ENCODE peak calls at places on chromosome 3, in nine cellular contexts. K is mesendoderm; B is tibial artery; Z is fibroblast of gingiva; U is activated CD4-positive, alpha-beta T cell treated with anti-CD3 and anti-CD28 coated beads for 4 hours; W is endothelial cell; X is NCI-H1048; A is tibial nerve; D is IMR-90. C is an unnamed sample.

GRCh38 chr3:148937477-148937876 is 53.9 kb upstream of the GYG1 start:
- DNase-seq in U (no peak), W (no peak), D (peak; percentile 11), X (no peak), K (no peak), B (no peak), A (no peak), Z (peak; percentile 38), C (no peak)

GRCh38 chr3:195752066-195752465 is 31.3 kb downstream of the MUC20 start:
- DNase-seq in A (no peak), K (no peak), Z (no peak), D (no peak), W (no peak), U (no peak), B (no peak), X (no peak), C (no peak)

GRCh38 chr3:158261371-158261991 is 151.6 kb downstream of the RSRC1 start:
- DNase-seq in K (no peak), W (no peak), A (no peak), X (no peak), U (no peak), D (no peak), Z (no peak), B (no peak), C (no peak)

GRCh38 chr3:113054552-113054951 is 63.8 kb downstream of the GTPBP8 start:
- DNase-seq in B (no peak), U (no peak), X (no peak), Z (peak; percentile 96), D (peak; percentile 69), W (no peak), K (no peak), A (no peak), C (no peak)

GRCh38 chr3:10447527-10448260 is 57.7 kb downstream of the ATP2B2 start:
- DNase-seq in X (no peak), U (no peak), A (no peak), Z (no peak), D (no peak), K (no peak), W (no peak), B (no peak), C (no peak)

GRCh38 chr3:45816544-45816943 is 20.2 kb upstream of the SLC6A20 start:
- DNase-seq in K (no peak), W (no peak), U (no peak), X (no peak), Z (no peak), A (peak; percentile 59), B (no peak), D (peak; percentile 41), C (no peak)

GRCh38 chr3:135649361-135649760 is 316.2 kb upstream of the PPP2R3A start:
- DNase-seq in Z (no peak), X (no peak), U (no peak), D (no peak), B (no peak), A (no peak), W (no peak), K (no peak), C (no peak)

GRCh38 chr3:140994316-140994715 is 52.7 kb downstream of the SLC25A36 start:
- DNase-seq in Z (no peak), X (no peak), D (no peak), K (no peak), B (no peak), A (no peak), U (no peak), W (no peak), C (no peak)

GRCh38 chr3:188294113-188294512 is 140.2 kb downstream of the LPP start:
- DNase-seq in W (no peak), X (no peak), B (no peak), A (no peak), U (no peak), Z (no peak), K (no peak), D (no peak), C (no peak)

GRCh38 chr3:102233881-102234280 is 200.9 kb upstream of the ZPLD1 start:
- DNase-seq in A (no peak), Z (no peak), D (no peak), U (no peak), B (no peak), K (no peak), W (no peak), X (no peak), C (no peak)

GRCh38 chr3:136250862-136251460 is 821 bp downstream of the PCCB start:
- DNase-seq in K (peak; percentile 20), U (peak; percentile 21), A (peak; percentile 53), Z (peak; percentile 43), X (no peak), D (peak; percentile 47), B (peak; percentile 86), W (peak; percentile 6), C (no peak)

GRCh38 chr3:194315088-194315964 is 35.8 kb downstream of the CPN2 start:
- DNase-seq in K (peak; percentile 93), D (peak; percentile 63), W (peak; percentile 95), Z (peak; percentile 75), A (peak; percentile 72), B (peak; percentile 91), U (peak; percentile 76), X (peak; percentile 43), C (no peak)

GRCh38 chr3:132596816-132597433 is at the start of gene ACKR4:
- DNase-seq in W (no peak), U (no peak), D (no peak), K (no peak), A (no peak), Z (no peak), B (no peak), X (no peak), C (no peak)

GRCh38 chr3:63450023-63450422 is 171.9 kb downstream of the SYNPR start:
- DNase-seq in Z (no peak), U (no peak), W (no peak), B (no peak), D (no peak), X (no peak), K (peak; percentile 75), A (no peak), C (no peak)

GRCh38 chr3:52431459-52432223 is 13.3 kb downstream of the SEMA3G start:
- DNase-seq in K (no peak), A (no peak), W (no peak), X (no peak), U (no peak), B (peak; percentile 12), D (no peak), Z (no peak), C (no peak)

GRCh38 chr3:111944377-111944776 is 34.4 kb upstream of the ABHD10 start:
- DNase-seq in W (no peak), B (no peak), K (no peak), D (no peak), A (no peak), Z (no peak), X (no peak), U (no peak), C (no peak)

GRCh38 chr3:149536429-149536828 is 61.9 kb downstream of the TM4SF4 start:
- DNase-seq in K (peak; percentile 83), X (no peak), B (peak; percentile 74), U (no peak), W (no peak), Z (peak; percentile 48), D (no peak), A (no peak), C (no peak)